ENCODE peak calls at places on chromosome 2, in ten cellular contexts. U is EH, V is ascending aorta, Y is left ventricle myocardium superior, H is fibroblast of the conjunctiva, B is psoas muscle, A is renal cortical epithelial cell, W is right atrium auricular region, Z is cardiac fibroblast, G is NCI-H460. K is an unnamed sample.

GRCh38 chr2:222861411-222862067 is 703 bp downstream of the ACSL3 start:
- DNase-seq in Y (peak), Z (peak), U (peak), W (no peak), H (no peak), B (peak), V (no peak), A (no peak), G (no peak), K (no peak)

GRCh38 chr2:238142382-238143205 is 4.1 kb downstream of the KLHL30 start:
- DNase-seq in A (peak), Z (no peak), U (peak), G (no peak), B (no peak), H (no peak), W (no peak), Y (no peak), V (no peak), K (no peak)

GRCh38 chr2:12657560-12657959 is 59.2 kb upstream of the TRIB2 start:
- DNase-seq in H (no peak), A (no peak), Y (no peak), V (no peak), U (no peak), W (no peak), G (no peak), Z (no peak), B (no peak), K (no peak)

GRCh38 chr2:53744395-53745065 is 23.1 kb upstream of the CHAC2 start:
- DNase-seq in B (no peak), A (no peak), H (no peak), U (no peak), G (no peak), V (no peak), Y (no peak), W (no peak), Z (no peak), K (no peak)

GRCh38 chr2:2272841-2273240 is 58.2 kb downstream of the MYT1L start:
- DNase-seq in G (no peak), V (no peak), B (no peak), W (no peak), H (no peak), Z (no peak), U (no peak), Y (no peak), A (no peak), K (no peak)

GRCh38 chr2:178325268-178325667 is 125.7 kb downstream of the PRKRA start:
- DNase-seq in V (no peak), U (no peak), B (no peak), Z (no peak), Y (no peak), G (no peak), A (no peak), W (no peak), H (no peak), K (no peak)

GRCh38 chr2:1556286-1556685 is 143.0 kb downstream of the TPO start:
- DNase-seq in H (no peak), A (no peak), Y (no peak), B (no peak), Z (no peak), U (no peak), V (no peak), G (no peak), W (no peak), K (no peak)

GRCh38 chr2:153497938-153498629 is 19.5 kb upstream of the RPRM start:
- DNase-seq in W (no peak), G (no peak), Y (no peak), V (no peak), Z (no peak), U (no peak), A (no peak), H (no peak), B (no peak), K (no peak)

GRCh38 chr2:101341421-101341820 is 32.9 kb upstream of the RNF149 start:
- DNase-seq in H (no peak), A (no peak), Z (no peak), W (no peak), U (no peak), G (no peak), Y (peak), B (no peak), V (no peak), K (no peak)

GRCh38 chr2:240431663-240432424 is 3.6 kb upstream of the GPC1 start:
- DNase-seq in Y (peak), W (no peak), Z (no peak), H (no peak), G (no peak), A (no peak), U (no peak), B (no peak), V (peak), K (no peak)

GRCh38 chr2:5495616-5496015 is 196.6 kb upstream of the SOX11 start:
- DNase-seq in W (no peak), U (no peak), Y (no peak), B (no peak), G (no peak), A (no peak), H (no peak), V (no peak), Z (no peak), K (no peak)

GRCh38 chr2:9971890-9972289 is 20.4 kb downstream of the GRHL1 start:
- DNase-seq in V (no peak), G (no peak), Z (no peak), Y (no peak), B (no peak), U (no peak), A (no peak), H (no peak), W (no peak), K (no peak)

GRCh38 chr2:120320318-120320851 is 25.6 kb upstream of the INHBB start:
- DNase-seq in H (no peak), V (no peak), A (peak), B (no peak), Z (peak), W (no peak), U (no peak), Y (no peak), G (no peak), K (no peak)

GRCh38 chr2:9249036-9249800 is 42.6 kb downstream of the ASAP2 start:
- DNase-seq in B (no peak), G (peak), W (no peak), Z (peak), H (no peak), U (peak), Y (no peak), V (no peak), A (peak), K (no peak)

GRCh38 chr2:170396799-170397459 is 219.0 kb downstream of the MYO3B start:
- DNase-seq in V (no peak), Z (peak), G (no peak), A (peak), H (peak), B (no peak), W (no peak), U (peak), Y (no peak), K (no peak)

GRCh38 chr2:130963849-130964793 is 127.4 kb downstream of the ARHGEF4 start:
- DNase-seq in H (no peak), U (peak), Z (peak), B (no peak), G (no peak), Y (peak), V (no peak), W (no peak), A (no peak), K (no peak)

GRCh38 chr2:105680357-105680756 is 64.4 kb upstream of the NCK2 start:
- DNase-seq in B (no peak), V (no peak), H (no peak), G (no peak), Z (no peak), W (no peak), U (no peak), Y (no peak), A (no peak), K (no peak)

GRCh38 chr2:152525277-152525838 is 190.4 kb downstream of the FMNL2 start:
- DNase-seq in V (no peak), Z (peak), W (no peak), G (peak), Y (peak), B (peak), A (peak), U (peak), H (peak), K (peak)

GRCh38 chr2:69483024-69483423 is 45.8 kb upstream of the NFU1 start:
- DNase-seq in V (no peak), Z (no peak), W (no peak), H (no peak), G (no peak), U (no peak), B (no peak), A (peak), Y (no peak), K (no peak)

GRCh38 chr2:26011990-26012856 is 21.7 kb upstream of the RAB10 start:
- DNase-seq in Z (peak), U (peak), H (no peak), W (peak), V (peak), Y (peak), B (peak), A (peak), G (peak), K (no peak)

GRCh38 chr2:55049794-55050132 is 488 bp downstream of the RTN4 start:
- DNase-seq in B (no peak), A (no peak), W (no peak), G (no peak), Y (no peak), U (no peak), V (no peak), Z (no peak), H (no peak), K (no peak)

GRCh38 chr2:178819992-178820391 is 12.8 kb upstream of the TTN start:
- DNase-seq in W (no peak), B (no peak), Y (no peak), U (peak), V (no peak), G (no peak), A (no peak), Z (no peak), H (no peak), K (no peak)

GRCh38 chr2:172864182-172864581 is 128.5 kb downstream of the RAPGEF4 start:
- DNase-seq in H (peak), A (peak), W (peak), U (peak), G (peak), V (no peak), Z (peak), Y (peak), B (peak), K (no peak)

GRCh38 chr2:214533511-214533910 is 122.7 kb downstream of the VWC2L start:
- DNase-seq in Z (no peak), V (no peak), W (no peak), G (no peak), A (no peak), B (no peak), Y (no peak), U (peak), H (no peak), K (no peak)

GRCh38 chr2:109351164-109351756 is 222.3 kb downstream of the SH3RF3 start:
- DNase-seq in U (peak), V (peak), W (peak), Y (peak), A (peak), B (peak), G (no peak), Z (peak), H (peak), K (peak)

GRCh38 chr2:183078163-183078466 is 432 bp upstream of the DUSP19 start:
- DNase-seq in Y (peak), Z (no peak), G (no peak), V (no peak), H (peak), A (no peak), B (peak), U (no peak), W (no peak), K (no peak)

GRCh38 chr2:3211971-3212362 is 165.7 kb downstream of the EIPR1 start:
- DNase-seq in A (no peak), Z (no peak), Y (no peak), B (no peak), G (no peak), U (no peak), V (no peak), W (no peak), H (no peak), K (no peak)

GRCh38 chr2:96241901-96242611 is 23.7 kb downstream of the TMEM127 start:
- DNase-seq in Y (no peak), V (peak), A (peak), B (no peak), U (peak), G (no peak), W (no peak), H (no peak), Z (peak), K (no peak)

GRCh38 chr2:12486205-12487118 is 230.3 kb upstream of the TRIB2 start:
- DNase-seq in H (no peak), U (no peak), Y (no peak), B (no peak), V (no peak), A (peak), G (no peak), Z (no peak), W (no peak), K (no peak)

GRCh38 chr2:168457177-168457905 is 1.3 kb downstream of the CERS6 start:
- DNase-seq in W (no peak), B (no peak), Y (no peak), G (no peak), U (no peak), A (no peak), H (no peak), V (no peak), Z (peak), K (no peak)

GRCh38 chr2:99240431-99240830 is 15.0 kb downstream of the LYG2 start:
- DNase-seq in A (no peak), V (no peak), Y (no peak), H (no peak), W (no peak), U (no peak), G (no peak), Z (no peak), B (no peak), K (no peak)

GRCh38 chr2:194319222-194319992 is 1337.6 kb upstream of the SLC39A10 start:
- DNase-seq in G (no peak), B (no peak), V (no peak), H (no peak), U (no peak), Y (no peak), Z (no peak), A (no peak), W (no peak), K (no peak)

K was measured in HFF-Myc.